ENCODE peak calls at places on chromosomes 2 and 18, in ten cellular contexts. W is AG04450, I is AG04449, V is progenitor cell of endocrine pancreas, F is keratinocyte, G is left ventricle myocardium inferior, E is AG10803, O is fibroblast of pulmonary artery, S is BJ, D is endodermal cell. R is an unnamed sample.

GRCh38 chr2:96963316-96963715 is 23.1 kb downstream of the FAM178B start:
- DNase-seq in W (no peak), I (no peak), V (no peak), F (no peak), G (no peak), E (no peak), O (no peak), S (no peak), D (no peak), R (no peak)

GRCh38 chr2:232537499-232537898 is 2.0 kb upstream of the CHRNG start:
- DNase-seq in W (no peak), I (no peak), V (no peak), F (no peak), G (peak; percentile 63), E (no peak), O (no peak), S (no peak), D (no peak), R (no peak)

GRCh38 chr18:70243545-70243944 is 38.1 kb upstream of the RTTN start:
- DNase-seq in W (no peak), I (no peak), V (no peak), F (no peak), G (no peak), E (no peak), O (no peak), S (no peak), D (no peak), R (no peak)

GRCh38 chr2:189483571-189484415 is 42.5 kb downstream of the WDR75 start:
- DNase-seq in W (no peak), I (no peak), V (no peak), F (no peak), G (no peak), E (no peak), O (no peak), S (no peak), D (no peak), R (no peak)

GRCh38 chr2:55025627-55026026 is 24.6 kb downstream of the RTN4 start:
- DNase-seq in W (no peak), I (no peak), V (no peak), F (no peak), G (no peak), E (no peak), O (no peak), S (no peak), D (no peak), R (peak; percentile 33)

GRCh38 chr2:127721311-127721977 is 20.1 kb downstream of the SFT2D3 start:
- DNase-seq in W (no peak), I (peak; percentile 40), V (no peak), F (peak; percentile 63), G (no peak), E (peak; percentile 66), O (no peak), S (no peak), D (no peak), R (no peak)

GRCh38 chr2:229392214-229392613 is 121.1 kb upstream of the PID1 start:
- DNase-seq in W (no peak), I (no peak), V (no peak), F (no peak), G (no peak), E (peak; percentile 81), O (peak; percentile 87), S (no peak), D (no peak), R (no peak)

GRCh38 chr2:211157856-211158463 is 601.6 kb downstream of the CPS1 start:
- DNase-seq in W (no peak), I (no peak), V (peak; percentile 42), F (peak; percentile 19), G (peak; percentile 69), E (peak; percentile 53), O (peak; percentile 81), S (no peak), D (peak; percentile 90), R (peak; percentile 79)

GRCh38 chr18:13563390-13563805 is 163.0 kb downstream of the FAM210A start:
- DNase-seq in W (no peak), I (no peak), V (no peak), F (no peak), G (no peak), E (no peak), O (no peak), S (no peak), D (no peak), R (peak; percentile 55)

GRCh38 chr2:109027702-109028101 is 38.7 kb upstream of the EDAR start:
- DNase-seq in W (no peak), I (no peak), V (no peak), F (no peak), G (no peak), E (no peak), O (no peak), S (no peak), D (peak; percentile 68), R (no peak)

GRCh38 chr18:23693849-23694248 is 4.6 kb downstream of the LAMA3 start:
- DNase-seq in W (no peak), I (no peak), V (no peak), F (no peak), G (no peak), E (no peak), O (no peak), S (no peak), D (no peak), R (no peak)

DNA sequence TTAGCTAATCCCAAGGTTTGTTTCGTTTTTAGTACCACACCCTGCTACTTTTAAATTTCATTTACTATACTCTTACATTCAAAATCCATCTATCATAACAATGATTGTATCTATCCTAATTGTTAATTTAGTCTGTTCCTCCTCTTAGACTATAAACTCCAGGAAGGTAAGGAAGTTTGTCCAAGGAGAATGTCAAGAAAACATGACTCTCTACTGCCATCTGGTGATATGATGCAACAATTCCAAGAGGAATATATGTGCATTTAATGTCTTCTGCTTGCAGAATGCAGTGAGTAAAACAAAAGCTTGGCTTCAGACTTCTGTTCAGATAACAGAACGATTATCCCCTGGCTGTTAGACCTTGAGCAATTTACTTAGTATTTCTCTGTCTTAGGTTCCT is 1267.1 kb downstream of the LRP1B start:
- DNase-seq in W (peak; percentile 29), I (no peak), V (no peak), F (no peak), G (no peak), E (peak; percentile 51), O (peak; percentile 90), S (no peak), D (no peak), R (peak; percentile 49)
- TF ChIP-seq CTCF in W (peak; percentile 58), I (peak; percentile 45), V (peak; percentile 67), F (peak; percentile 36), G (peak; percentile 60), E (peak; percentile 75), O (peak; percentile 72), S (peak; percentile 57), D (peak; percentile 82), R (peak; percentile 52)

DNA sequence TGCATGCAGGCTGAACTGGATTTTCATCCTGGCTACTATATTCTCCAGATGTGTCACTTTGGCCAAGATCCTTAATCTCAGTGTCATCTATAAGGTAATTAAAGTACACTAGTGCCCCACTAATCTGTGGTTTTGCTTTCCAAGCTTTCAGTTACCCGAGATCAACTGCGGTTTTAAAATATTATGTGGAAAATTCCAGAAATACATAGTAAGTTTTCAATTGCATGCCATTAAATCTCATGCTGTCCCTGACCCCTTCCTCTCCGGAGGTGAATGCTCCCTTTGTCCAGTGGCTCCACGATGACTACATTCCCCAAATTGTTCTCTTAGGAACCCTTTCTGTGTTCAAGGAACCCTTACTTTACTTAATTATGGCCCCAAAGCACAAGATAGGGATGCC is 5.3 kb upstream of the TYMS start:
- DNase-seq in W (no peak), I (no peak), V (no peak), F (no peak), G (no peak), E (peak; percentile 9), O (no peak), S (no peak), D (no peak), R (no peak)
- TF ChIP-seq CTCF in W (no peak), I (no peak), V (no peak), F (no peak), G (no peak), E (no peak), O (no peak), S (no peak), D (no peak), R (no peak)

GRCh38 chr2:26940001-26940400 is 30.4 kb upstream of the MAPRE3 start:
- DNase-seq in W (no peak), I (no peak), V (no peak), F (no peak), G (no peak), E (no peak), O (no peak), S (no peak), D (no peak), R (no peak)

GRCh38 chr2:26938399-26938798 is 32.0 kb upstream of the MAPRE3 start:
- DNase-seq in W (no peak), I (no peak), V (no peak), F (no peak), G (no peak), E (no peak), O (no peak), S (no peak), D (no peak), R (no peak)

GRCh38 chr2:26941486-26941885 is 29.0 kb upstream of the MAPRE3 start:
- DNase-seq in W (no peak), I (no peak), V (no peak), F (peak; percentile 59), G (no peak), E (no peak), O (no peak), S (no peak), D (no peak), R (no peak)

GRCh38 chr2:26945991-26946750 is 24.3 kb upstream of the MAPRE3 start:
- DNase-seq in W (no peak), I (no peak), V (no peak), F (no peak), G (no peak), E (no peak), O (no peak), S (no peak), D (no peak), R (no peak)

DNA sequence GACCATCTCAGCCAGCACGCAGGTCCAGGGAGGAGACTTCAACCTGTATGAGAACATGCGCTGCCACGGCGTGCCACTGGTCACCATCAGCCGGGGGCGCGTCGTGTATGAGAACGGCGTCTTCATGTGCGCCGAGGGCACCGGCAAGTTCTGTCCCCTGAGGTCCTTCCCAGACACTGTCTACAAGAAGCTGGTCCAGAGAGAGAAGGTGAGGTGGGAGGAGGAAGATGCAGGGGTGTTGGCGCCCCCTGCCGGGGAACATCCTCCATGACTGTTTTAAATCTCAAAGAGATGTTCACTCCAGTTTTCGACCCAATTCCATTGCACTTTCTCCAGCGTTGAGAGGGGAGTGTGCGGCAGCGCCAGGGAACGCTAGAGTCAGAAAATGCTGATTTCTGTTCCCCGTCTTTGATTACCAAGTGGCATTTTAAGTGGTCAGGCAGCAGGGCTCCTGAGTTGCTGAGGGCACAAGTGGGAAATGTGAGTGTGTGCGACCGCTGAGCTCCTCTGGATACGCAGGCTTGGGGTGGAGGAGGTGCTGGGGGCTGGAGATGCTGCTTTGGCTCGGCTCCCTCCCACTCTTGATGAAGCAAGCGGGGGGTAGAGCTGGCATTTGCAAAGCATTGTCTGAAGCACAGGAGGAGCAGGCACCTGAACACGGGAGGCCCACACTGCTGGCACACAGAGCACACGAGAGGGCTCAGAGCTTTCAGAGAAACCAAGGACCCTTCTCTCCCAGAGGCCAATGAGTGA is 27.7 kb upstream of the MAPRE3 start:
- DNase-seq in W (no peak), I (no peak), V (peak; percentile 62), F (no peak), G (peak; percentile 57), E (peak; percentile 41), O (peak; percentile 64), S (no peak), D (peak; percentile 94), R (peak; percentile 67)
- TF ChIP-seq CTCF in W (peak; percentile 77), I (peak; percentile 77), V (peak; percentile 97), F (peak; percentile 85), G (peak; percentile 85), E (peak; percentile 76), O (peak; percentile 78), S (peak; percentile 84), D (peak; percentile 96), R (peak; percentile 84)

GRCh38 chr2:241834853-241835210 is 23.9 kb downstream of the PDCD1 start:
- DNase-seq in W (no peak), I (no peak), V (no peak), F (no peak), G (no peak), E (no peak), O (no peak), S (no peak), D (peak; percentile 10), R (no peak)
- TF ChIP-seq CTCF in W (no peak), I (no peak), V (no peak), F (no peak), G (no peak), E (no peak), O (no peak), S (no peak), D (no peak), R (no peak)